ENCODE peak calls at places on chromosomes 3 and 15, in eight cellular contexts. One of them, this sample, is unnamed. For H3K4me1, the result is how much of the 10 kb centered on the place peaks cover.

GRCh38 chr3:179833294-179833693 is 180.5 kb downstream of the USP13 start:
- DNase-seq in sigmoid colon: no peak
- DNase-seq in spleen: no peak
- DNase-seq in endothelial cell of umbilical vein: no peak
- DNase-seq in prostate gland: no peak
- DNase-seq in transverse colon: no peak
- DNase-seq in upper lobe of left lung: no peak
- DNase-seq in K562: no peak
- DNase-seq in this sample: no peak

GRCh38 chr3:43523454-43524053 is 98.3 kb downstream of the ANO10 start:
- DNase-seq in sigmoid colon: no peak
- DNase-seq in spleen: no peak
- DNase-seq in endothelial cell of umbilical vein: no peak
- DNase-seq in prostate gland: no peak
- DNase-seq in transverse colon: no peak
- DNase-seq in upper lobe of left lung: no peak
- DNase-seq in K562: peak
- DNase-seq in this sample: no peak

GRCh38 chr3:185713015-185713414 is 111.8 kb downstream of the IGF2BP2 start:
- DNase-seq in sigmoid colon: no peak
- DNase-seq in spleen: no peak
- DNase-seq in endothelial cell of umbilical vein: no peak
- DNase-seq in prostate gland: no peak
- DNase-seq in transverse colon: peak
- DNase-seq in upper lobe of left lung: no peak
- DNase-seq in K562: no peak
- DNase-seq in this sample: no peak

GRCh38 chr3:28053759-28054158 is 187.7 kb upstream of the CMC1 start:
- DNase-seq in sigmoid colon: no peak
- DNase-seq in spleen: no peak
- DNase-seq in endothelial cell of umbilical vein: no peak
- DNase-seq in prostate gland: no peak
- DNase-seq in transverse colon: no peak
- DNase-seq in upper lobe of left lung: no peak
- DNase-seq in K562: no peak
- DNase-seq in this sample: no peak

GRCh38 chr3:99499235-99499798 is 139.1 kb upstream of the COL8A1 start:
- DNase-seq in sigmoid colon: no peak
- DNase-seq in spleen: no peak
- DNase-seq in endothelial cell of umbilical vein: peak
- DNase-seq in prostate gland: no peak
- DNase-seq in transverse colon: no peak
- DNase-seq in upper lobe of left lung: no peak
- DNase-seq in K562: peak
- DNase-seq in this sample: no peak

GRCh38 chr3:117619805-117620204 is 910.2 kb downstream of the TUSC7 start:
- DNase-seq in sigmoid colon: no peak
- DNase-seq in spleen: no peak
- DNase-seq in endothelial cell of umbilical vein: no peak
- DNase-seq in prostate gland: no peak
- DNase-seq in transverse colon: no peak
- DNase-seq in upper lobe of left lung: no peak
- DNase-seq in K562: no peak
- DNase-seq in this sample: no peak

GRCh38 chr3:169668957-169669681 is 5.6 kb upstream of the MECOM start:
- DNase-seq in sigmoid colon: peak
- DNase-seq in spleen: peak
- DNase-seq in endothelial cell of umbilical vein: peak
- DNase-seq in prostate gland: peak
- DNase-seq in transverse colon: peak
- DNase-seq in upper lobe of left lung: peak
- DNase-seq in K562: peak
- DNase-seq in this sample: no peak

GRCh38 chr3:115550285-115550741 is 73.0 kb upstream of the GAP43 start:
- DNase-seq in sigmoid colon: peak
- DNase-seq in spleen: no peak
- DNase-seq in endothelial cell of umbilical vein: no peak
- DNase-seq in prostate gland: no peak
- DNase-seq in transverse colon: no peak
- DNase-seq in upper lobe of left lung: no peak
- DNase-seq in K562: no peak
- DNase-seq in this sample: no peak

GRCh38 chr3:43855674-43856299 is 165.0 kb downstream of the ABHD5 start:
- DNase-seq in sigmoid colon: no peak
- DNase-seq in spleen: no peak
- DNase-seq in endothelial cell of umbilical vein: peak
- DNase-seq in prostate gland: peak
- DNase-seq in transverse colon: peak
- DNase-seq in upper lobe of left lung: no peak
- DNase-seq in K562: peak
- DNase-seq in this sample: no peak

GRCh38 chr3:10198761-10199688 is 34.3 kb downstream of the IRAK2 start:
- DNase-seq in sigmoid colon: no peak
- DNase-seq in spleen: peak
- DNase-seq in endothelial cell of umbilical vein: peak
- DNase-seq in prostate gland: peak
- DNase-seq in transverse colon: peak
- DNase-seq in upper lobe of left lung: no peak
- DNase-seq in K562: peak
- DNase-seq in this sample: peak

GRCh38 chr3:148642214-148642613 is 55.5 kb upstream of the AGTR1 start:
- DNase-seq in sigmoid colon: no peak
- DNase-seq in spleen: no peak
- DNase-seq in endothelial cell of umbilical vein: no peak
- DNase-seq in prostate gland: no peak
- DNase-seq in transverse colon: no peak
- DNase-seq in upper lobe of left lung: no peak
- DNase-seq in K562: no peak
- DNase-seq in this sample: no peak

GRCh38 chr3:117962750-117963149 is 1071.9 kb downstream of the IGSF11 start:
- DNase-seq in sigmoid colon: no peak
- DNase-seq in spleen: no peak
- DNase-seq in endothelial cell of umbilical vein: no peak
- DNase-seq in prostate gland: no peak
- DNase-seq in transverse colon: no peak
- DNase-seq in upper lobe of left lung: no peak
- DNase-seq in K562: no peak
- DNase-seq in this sample: no peak

GRCh38 chr3:24387493-24387892 is 107.2 kb downstream of the THRB start:
- DNase-seq in sigmoid colon: no peak
- DNase-seq in spleen: no peak
- DNase-seq in endothelial cell of umbilical vein: no peak
- DNase-seq in prostate gland: no peak
- DNase-seq in transverse colon: no peak
- DNase-seq in upper lobe of left lung: no peak
- DNase-seq in K562: no peak
- DNase-seq in this sample: no peak

GRCh38 chr15:81595752-81596151 is 221.7 kb upstream of the TMC3 start:
- DNase-seq in sigmoid colon: no peak
- DNase-seq in spleen: no peak
- DNase-seq in endothelial cell of umbilical vein: no peak
- DNase-seq in prostate gland: no peak
- DNase-seq in transverse colon: no peak
- DNase-seq in upper lobe of left lung: no peak
- DNase-seq in K562: no peak
- DNase-seq in this sample: no peak

DNA sequence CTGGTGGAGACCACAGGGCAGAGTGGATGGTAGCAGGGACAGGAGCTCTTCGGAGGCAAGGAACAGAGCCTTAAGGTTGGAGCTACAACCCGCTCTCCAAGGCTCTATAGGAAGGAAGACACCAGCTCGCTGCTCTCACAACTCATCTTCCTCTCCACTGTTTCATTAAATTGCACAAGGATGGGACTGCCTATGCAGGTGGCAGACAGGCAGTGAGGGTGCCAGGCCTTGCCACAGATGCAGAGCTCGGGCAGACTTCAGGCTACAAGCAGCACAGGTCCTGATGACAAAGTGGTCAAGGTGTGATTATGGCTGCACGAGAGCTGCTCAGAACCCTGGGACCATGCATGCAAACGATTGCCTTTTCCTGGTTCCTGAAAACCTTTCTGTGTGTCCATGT is 144.6 kb downstream of the FOXP1 start:
- DNase-seq in sigmoid colon: no peak
- DNase-seq in spleen: no peak
- DNase-seq in endothelial cell of umbilical vein: no peak
- DNase-seq in prostate gland: no peak
- DNase-seq in transverse colon: no peak
- DNase-seq in upper lobe of left lung: no peak
- DNase-seq in K562: no peak
- DNase-seq in this sample: no peak
- TF ChIP-seq POLR2AphosphoS5 in sigmoid colon: no peak
- TF ChIP-seq POLR2AphosphoS5 in spleen: no peak
- TF ChIP-seq POLR2AphosphoS5 in endothelial cell of umbilical vein: no peak
- TF ChIP-seq POLR2AphosphoS5 in prostate gland: no peak
- TF ChIP-seq POLR2AphosphoS5 in transverse colon: no peak
- TF ChIP-seq POLR2AphosphoS5 in upper lobe of left lung: no peak
- TF ChIP-seq POLR2AphosphoS5 in K562: no peak
- TF ChIP-seq POLR2AphosphoS5 in this sample: no peak

GRCh38 chr3:127000792-127001191 is 17.9 kb downstream of the PLXNA1 start:
- DNase-seq in sigmoid colon: no peak
- DNase-seq in spleen: no peak
- DNase-seq in endothelial cell of umbilical vein: no peak
- DNase-seq in prostate gland: no peak
- DNase-seq in transverse colon: no peak
- DNase-seq in upper lobe of left lung: peak
- DNase-seq in K562: no peak
- DNase-seq in this sample: no peak
- H3K4me1 ChIP-seq in sigmoid colon: under half
- H3K4me1 ChIP-seq in spleen: under half
- H3K4me1 ChIP-seq in endothelial cell of umbilical vein: under half
- H3K4me1 ChIP-seq in prostate gland: under half
- H3K4me1 ChIP-seq in transverse colon: under half
- H3K4me1 ChIP-seq in upper lobe of left lung: under half
- H3K4me1 ChIP-seq in K562: under half
- H3K4me1 ChIP-seq in this sample: under half

GRCh38 chr15:25862087-25862468 is 1.0 kb downstream of the ATP10A start:
- DNase-seq in sigmoid colon: peak
- DNase-seq in spleen: no peak
- DNase-seq in endothelial cell of umbilical vein: no peak
- DNase-seq in prostate gland: peak
- DNase-seq in transverse colon: no peak
- DNase-seq in upper lobe of left lung: no peak
- DNase-seq in K562: no peak
- DNase-seq in this sample: no peak
- TF ChIP-seq POLR2A in sigmoid colon: no peak
- TF ChIP-seq POLR2A in spleen: no peak
- TF ChIP-seq POLR2A in endothelial cell of umbilical vein: no peak
- TF ChIP-seq POLR2A in prostate gland: no peak
- TF ChIP-seq POLR2A in transverse colon: no peak
- TF ChIP-seq POLR2A in upper lobe of left lung: no peak
- TF ChIP-seq POLR2A in K562: no peak
- TF ChIP-seq POLR2A in this sample: no peak

GRCh38 chr3:147368561-147369151 is 37.7 kb downstream of the ZIC4 start:
- DNase-seq in sigmoid colon: no peak
- DNase-seq in spleen: no peak
- DNase-seq in endothelial cell of umbilical vein: no peak
- DNase-seq in prostate gland: no peak
- DNase-seq in transverse colon: no peak
- DNase-seq in upper lobe of left lung: no peak
- DNase-seq in K562: no peak
- DNase-seq in this sample: no peak

GRCh38 chr3:147369231-147369630 is 37.1 kb downstream of the ZIC4 start:
- DNase-seq in sigmoid colon: no peak
- DNase-seq in spleen: no peak
- DNase-seq in endothelial cell of umbilical vein: no peak
- DNase-seq in prostate gland: no peak
- DNase-seq in transverse colon: no peak
- DNase-seq in upper lobe of left lung: no peak
- DNase-seq in K562: no peak
- DNase-seq in this sample: no peak

GRCh38 chr3:147367676-147368075 is 38.7 kb downstream of the ZIC4 start:
- DNase-seq in sigmoid colon: no peak
- DNase-seq in spleen: no peak
- DNase-seq in endothelial cell of umbilical vein: no peak
- DNase-seq in prostate gland: no peak
- DNase-seq in transverse colon: no peak
- DNase-seq in upper lobe of left lung: no peak
- DNase-seq in K562: no peak
- DNase-seq in this sample: no peak

GRCh38 chr3:147369671-147370123 is 36.6 kb downstream of the ZIC4 start:
- DNase-seq in sigmoid colon: no peak
- DNase-seq in spleen: no peak
- DNase-seq in endothelial cell of umbilical vein: no peak
- DNase-seq in prostate gland: no peak
- DNase-seq in transverse colon: no peak
- DNase-seq in upper lobe of left lung: peak
- DNase-seq in K562: no peak
- DNase-seq in this sample: no peak

GRCh38 chr3:147368151-147368550 is 38.2 kb downstream of the ZIC4 start:
- DNase-seq in sigmoid colon: no peak
- DNase-seq in spleen: no peak
- DNase-seq in endothelial cell of umbilical vein: no peak
- DNase-seq in prostate gland: no peak
- DNase-seq in transverse colon: no peak
- DNase-seq in upper lobe of left lung: no peak
- DNase-seq in K562: no peak
- DNase-seq in this sample: no peak
- TF ChIP-seq POLR2AphosphoS5 in sigmoid colon: no peak
- TF ChIP-seq POLR2AphosphoS5 in spleen: no peak
- TF ChIP-seq POLR2AphosphoS5 in endothelial cell of umbilical vein: no peak
- TF ChIP-seq POLR2AphosphoS5 in prostate gland: no peak
- TF ChIP-seq POLR2AphosphoS5 in transverse colon: no peak
- TF ChIP-seq POLR2AphosphoS5 in upper lobe of left lung: no peak
- TF ChIP-seq POLR2AphosphoS5 in K562: no peak
- TF ChIP-seq POLR2AphosphoS5 in this sample: no peak

GRCh38 chr15:31361764-31362120 is 35.1 kb downstream of the KLF13 start:
- DNase-seq in sigmoid colon: no peak
- DNase-seq in spleen: no peak
- DNase-seq in endothelial cell of umbilical vein: no peak
- DNase-seq in prostate gland: no peak
- DNase-seq in transverse colon: no peak
- DNase-seq in upper lobe of left lung: no peak
- DNase-seq in K562: no peak
- DNase-seq in this sample: no peak
- H3K4me1 ChIP-seq in sigmoid colon: half or more
- H3K4me1 ChIP-seq in spleen: half or more
- H3K4me1 ChIP-seq in endothelial cell of umbilical vein: under half
- H3K4me1 ChIP-seq in prostate gland: under half
- H3K4me1 ChIP-seq in transverse colon: half or more
- H3K4me1 ChIP-seq in upper lobe of left lung: half or more
- H3K4me1 ChIP-seq in K562: under half
- H3K4me1 ChIP-seq in this sample: under half

GRCh38 chr15:63008333-63009049 is 34.1 kb upstream of the TPM1 start:
- DNase-seq in sigmoid colon: no peak
- DNase-seq in spleen: no peak
- DNase-seq in endothelial cell of umbilical vein: no peak
- DNase-seq in prostate gland: no peak
- DNase-seq in transverse colon: no peak
- DNase-seq in upper lobe of left lung: no peak
- DNase-seq in K562: no peak
- DNase-seq in this sample: no peak
- TF ChIP-seq POLR2A in sigmoid colon: no peak
- TF ChIP-seq POLR2A in spleen: no peak
- TF ChIP-seq POLR2A in endothelial cell of umbilical vein: no peak
- TF ChIP-seq POLR2A in prostate gland: no peak
- TF ChIP-seq POLR2A in transverse colon: no peak
- TF ChIP-seq POLR2A in upper lobe of left lung: no peak
- TF ChIP-seq POLR2A in K562: no peak
- TF ChIP-seq POLR2A in this sample: no peak